ENCODE peak calls at places on chromosomes 4 and X, in four cellular contexts. U is GM12891, X is HL-60, C is K562. M is an unnamed sample.

GRCh38 chr4:109078724-109079123 is 223.7 kb downstream of the COL25A1 start:
- DNase-seq in C (no peak), U (no peak), X (no peak), M (no peak)

GRCh38 chr4:20284990-20285389 is 33.3 kb downstream of the SLIT2 start:
- DNase-seq in X (no peak), U (no peak), C (peak), M (no peak)

GRCh38 chr4:30919458-30919857 is 199.3 kb downstream of the PCDH7 start:
- DNase-seq in C (no peak), U (no peak), X (no peak), M (no peak)

GRCh38 chrX:10619311-10620015 is 922 bp downstream of the MID1 start:
- DNase-seq in C (no peak), X (no peak), U (no peak), M (no peak)

GRCh38 chr4:94525993-94526740 is 74.4 kb downstream of the PDLIM5 start:
- DNase-seq in U (no peak), X (no peak), C (no peak), M (no peak)

GRCh38 chr4:78267790-78268189 is 210.7 kb downstream of the FRAS1 start:
- DNase-seq in X (no peak), U (no peak), C (no peak), M (no peak)

GRCh38 chr4:82785248-82786003 is 13.2 kb downstream of the SCD5 start:
- DNase-seq in C (peak), U (no peak), X (no peak), M (no peak)

GRCh38 chrX:38156838-38157237 is 63.8 kb downstream of the SRPX start:
- DNase-seq in U (no peak), C (peak), X (no peak), M (no peak)

GRCh38 chr4:175238827-175239517 is 320.8 kb downstream of the ADAM29 start:
- DNase-seq in X (no peak), C (no peak), U (no peak), M (no peak)

GRCh38 chr4:144709793-144710525 is 64.0 kb downstream of the HHIP start:
- DNase-seq in X (no peak), C (no peak), U (no peak), M (no peak)

GRCh38 chrX:132716006-132716405 is 227.2 kb upstream of the MBNL3 start:
- DNase-seq in C (no peak), U (no peak), X (no peak), M (no peak)

GRCh38 chrX:10597871-10598270 is 22.5 kb downstream of the MID1 start:
- DNase-seq in U (no peak), X (peak), C (peak), M (no peak)

GRCh38 chrX:18353931-18354368 is 538 bp downstream of the SCML2 start:
- DNase-seq in U (no peak), X (peak), C (peak), M (no peak)

GRCh38 chr4:53476232-53477037 is 99.0 kb downstream of the FIP1L1 start:
- DNase-seq in U (no peak), X (no peak), C (peak), M (no peak)

GRCh38 chrX:86148024-86148511 is at the start of gene DACH2:
- DNase-seq in X (peak), U (no peak), C (peak), M (no peak)

GRCh38 chr4:41427306-41427882 is 110.6 kb upstream of the LIMCH1 start:
- DNase-seq in X (no peak), U (no peak), C (no peak), M (no peak)

GRCh38 chrX:144006811-144007210 is 122.9 kb downstream of the UBE2NL start:
- DNase-seq in U (no peak), X (no peak), C (no peak), M (no peak)

GRCh38 chrX:113804293-113804692 is 779.6 kb upstream of the HTR2C start:
- DNase-seq in U (no peak), X (no peak), C (no peak), M (no peak)

GRCh38 chrX:75156537-75156945 is 458 bp upstream of the ABCB7 start:
- DNase-seq in U (no peak), X (no peak), C (peak), M (no peak)

GRCh38 chr4:176654565-176655216 is 138.0 kb downstream of the VEGFC start:
- DNase-seq in C (no peak), X (no peak), U (no peak), M (no peak)

GRCh38 chrX:21004835-21005234 is 369.4 kb upstream of the CNKSR2 start:
- DNase-seq in U (no peak), X (no peak), C (no peak), M (no peak)

GRCh38 chr4:127782025-127782274 is 172 bp upstream of the HSPA4L start:
- DNase-seq in C (peak), X (peak), U (peak), M (peak)

GRCh38 chrX:56882581-56882980 is 112.8 kb downstream of the SPIN3 start:
- DNase-seq in X (no peak), C (no peak), U (no peak), M (no peak)

GRCh38 chr4:18422685-18423084 is 401.1 kb upstream of the LCORL start:
- DNase-seq in X (no peak), C (no peak), U (no peak), M (no peak)

GRCh38 chr4:57044279-57044678 is 65.6 kb downstream of the POLR2B start:
- DNase-seq in C (no peak), U (no peak), X (no peak), M (no peak)

GRCh38 chr4:57048590-57049304 is 61.4 kb downstream of the IGFBP7 start:
- DNase-seq in X (no peak), U (no peak), C (no peak), M (no peak)

GRCh38 chr4:57043304-57044251 is 64.9 kb downstream of the POLR2B start:
- DNase-seq in C (no peak), U (no peak), X (no peak), M (no peak)

GRCh38 chr4:57040510-57040909 is 61.8 kb downstream of the POLR2B start:
- DNase-seq in U (no peak), X (no peak), C (no peak), M (no peak)

GRCh38 chr4:57044996-57045395 is 65.2 kb downstream of the IGFBP7 start:
- DNase-seq in X (no peak), C (no peak), U (no peak), M (no peak)
- TF ChIP-seq SPI1 in X (no peak), C (no peak), U (no peak), M (no peak)

GRCh38 chr4:165965503-165965902 is 92.5 kb downstream of the TLL1 start:
- DNase-seq in X (no peak), U (no peak), C (no peak), M (no peak)
- TF ChIP-seq SPI1 in X (no peak), U (no peak), C (no peak), M (no peak)

GRCh38 chr4:181860668-181861067 is 382.5 kb upstream of the TENM3 start:
- DNase-seq in C (no peak), U (no peak), X (no peak), M (no peak)

GRCh38 chr4:181855307-181855706 is 387.9 kb upstream of the TENM3 start:
- DNase-seq in C (no peak), U (no peak), X (no peak), M (no peak)

GRCh38 chr4:181860157-181860556 is 383.0 kb upstream of the TENM3 start:
- DNase-seq in X (no peak), C (no peak), U (no peak), M (no peak)

GRCh38 chr4:181854142-181854541 is 389.1 kb upstream of the TENM3 start:
- DNase-seq in U (no peak), C (no peak), X (no peak), M (no peak)

DNA sequence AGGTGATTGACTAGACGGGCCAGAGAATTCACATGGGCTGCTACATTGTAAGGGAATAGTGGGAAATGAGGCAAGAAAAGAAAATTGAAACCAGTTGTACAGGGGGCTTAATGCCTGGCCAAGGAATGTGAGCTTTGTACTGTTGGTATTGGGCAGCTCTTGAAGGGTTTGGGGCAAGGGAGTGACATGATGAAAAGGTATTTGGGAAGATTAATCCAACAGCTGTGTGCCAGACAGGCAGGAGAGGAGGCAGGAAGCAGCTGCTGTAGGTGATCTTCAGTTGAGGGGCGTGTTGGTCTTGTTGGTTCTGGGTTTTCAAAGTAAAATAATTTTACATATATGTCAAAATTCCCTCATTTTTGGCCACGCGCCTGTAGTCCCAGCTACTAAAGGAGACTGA is 384.5 kb upstream of the TENM3 start:
- DNase-seq in X (no peak), U (no peak), C (no peak), M (no peak)
- TF ChIP-seq SPI1 in X (no peak), U (no peak), C (no peak), M (no peak)

DNA sequence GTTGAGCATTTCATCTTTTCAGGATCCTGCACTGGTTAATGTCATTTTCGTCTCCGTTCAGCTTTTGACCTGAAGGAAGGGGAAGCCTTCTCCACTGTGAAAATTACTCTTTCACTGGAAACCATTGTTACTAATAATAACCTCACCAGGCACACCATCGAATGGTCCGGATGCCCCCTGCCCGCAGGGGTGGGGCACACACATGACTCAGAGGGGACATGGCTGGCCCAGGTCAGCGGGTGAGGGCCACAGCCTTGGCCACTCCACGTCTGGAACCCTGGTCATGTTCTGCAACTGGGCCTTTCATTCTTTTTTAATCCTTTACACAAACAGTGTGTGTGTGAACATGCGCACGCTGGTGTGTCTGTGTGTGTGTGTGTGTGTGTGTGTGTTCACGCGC is 191.8 kb downstream of the BCOR start:
- DNase-seq in C (no peak), X (no peak), U (no peak), M (no peak)
- TF ChIP-seq SPI1 in C (no peak), X (no peak), U (no peak), M (no peak)

DNA sequence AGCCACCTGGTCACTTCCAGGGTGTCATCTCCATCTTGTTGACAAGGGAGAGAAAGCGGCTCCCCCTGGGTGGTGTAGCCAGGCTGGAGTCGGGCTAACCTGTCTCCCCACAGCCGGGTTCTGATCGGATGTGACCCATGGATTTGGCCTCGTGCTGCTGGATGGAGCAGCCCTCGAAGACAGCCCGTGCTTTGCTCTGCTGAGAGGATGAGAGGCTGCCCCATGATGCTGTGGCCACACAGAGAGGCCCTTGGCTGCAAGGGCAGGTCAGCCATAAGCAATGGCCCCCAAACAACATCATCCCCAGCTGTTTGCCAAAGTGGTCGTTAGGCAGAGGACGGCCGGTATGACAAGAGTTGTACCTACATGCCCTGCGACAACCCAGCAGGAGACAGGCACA is 106.6 kb downstream of the HMX1 start:
- DNase-seq in C (no peak), X (no peak), U (no peak), M (no peak)
- TF ChIP-seq SPI1 in C (no peak), X (no peak), U (no peak), M (no peak)